ENCODE peak calls at places on chromosomes 11 and 22, in ten cellular contexts. U is ovary; V is CD4-positive, CD25-positive, alpha-beta regulatory T cell; R is PC-9; I is tibial nerve; A is prostate gland; P is uterus; Y is Calu3; B is T-helper 2 cell; Z is activated CD8-positive, alpha-beta memory T cell treated with anti-CD3 and anti-CD28 coated beads, Interleukin-2, amount 50 U/mL, for 48 hours. C is an unnamed sample.

GRCh38 chr11:99170606-99171005 is 149.9 kb downstream of the CNTN5 start:
- DNase-seq in Z (no peak), R (no peak), Y (no peak), P (no peak), B (no peak), I (no peak), U (no peak), V (no peak), A (no peak), C (no peak)

GRCh38 chr11:18588297-18589252 is at the start of gene UEVLD:
- DNase-seq in U (peak), A (peak), P (peak), Y (peak), V (peak), Z (peak), I (peak), B (peak), R (peak), C (peak)

GRCh38 chr22:26781062-26781461 is 123.7 kb downstream of the MIAT start:
- DNase-seq in U (no peak), R (no peak), A (no peak), Z (no peak), B (no peak), P (no peak), Y (no peak), I (no peak), V (no peak), C (no peak)

GRCh38 chr11:81098471-81098870 is 1635.2 kb downstream of the FAM181B start:
- DNase-seq in V (no peak), I (no peak), P (no peak), U (no peak), R (no peak), A (no peak), Z (no peak), B (no peak), Y (no peak), C (no peak)

GRCh38 chr22:26573026-26573662 is 16.8 kb downstream of the TPST2 start:
- DNase-seq in Z (no peak), B (no peak), R (no peak), Y (no peak), U (no peak), V (no peak), I (peak), A (peak), P (no peak), C (peak)

GRCh38 chr11:93484716-93485115 is 58.5 kb downstream of the SMCO4 start:
- DNase-seq in B (no peak), R (no peak), A (no peak), Y (no peak), I (no peak), Z (no peak), P (no peak), V (no peak), U (no peak), C (no peak)

GRCh38 chr11:7538466-7539454 is 25.0 kb downstream of the PPFIBP2 start:
- DNase-seq in I (no peak), A (peak), P (no peak), R (peak), Y (no peak), V (no peak), B (no peak), U (no peak), Z (no peak), C (no peak)

GRCh38 chr11:47236482-47236881 is 12.1 kb downstream of the ACP2 start:
- DNase-seq in R (no peak), V (no peak), Y (no peak), Z (no peak), A (no peak), B (no peak), P (no peak), I (no peak), U (no peak), C (no peak)

GRCh38 chr11:18384157-18384641 is 10.2 kb upstream of the LDHA start:
- DNase-seq in U (peak), B (no peak), R (peak), Y (peak), V (peak), P (peak), A (peak), Z (no peak), I (peak), C (peak)

GRCh38 chr11:119934866-119935265 is 203.0 kb downstream of the TRIM29 start:
- DNase-seq in A (no peak), U (no peak), P (no peak), Y (no peak), V (no peak), B (no peak), R (no peak), Z (no peak), I (no peak), C (no peak)

GRCh38 chr22:20046730-20047129 is 25.8 kb downstream of the TANGO2 start:
- DNase-seq in V (no peak), Y (no peak), P (no peak), B (no peak), U (no peak), R (no peak), Z (no peak), I (no peak), A (no peak), C (no peak)

GRCh38 chr11:134643115-134643514 is 231.1 kb upstream of the B3GAT1 start:
- DNase-seq in P (no peak), A (no peak), B (no peak), R (no peak), V (no peak), Z (no peak), Y (no peak), I (no peak), U (no peak), C (no peak)

GRCh38 chr11:66649903-66650302 is 11.4 kb downstream of the RBM4 start:
- DNase-seq in B (no peak), V (no peak), Y (no peak), Z (no peak), R (no peak), A (no peak), U (no peak), I (no peak), P (no peak), C (no peak)

GRCh38 chr11:113991718-113992458 is 17.0 kb downstream of the HTR3A start:
- DNase-seq in R (no peak), P (no peak), U (no peak), I (no peak), Y (no peak), B (no peak), A (no peak), Z (no peak), V (no peak), C (no peak)

GRCh38 chr22:30243671-30244465 is 2.7 kb downstream of the LIF start:
- DNase-seq in B (no peak), Z (no peak), U (no peak), Y (peak), V (no peak), P (no peak), I (no peak), A (no peak), R (no peak), C (no peak)

GRCh38 chr11:69449320-69450063 is 32.0 kb upstream of the LINC01488 start:
- DNase-seq in Z (no peak), Y (peak), U (no peak), R (peak), P (peak), I (no peak), A (no peak), B (no peak), V (no peak), C (peak)

GRCh38 chr22:44869196-44869595 is 116.8 kb downstream of the ARHGAP8 start:
- DNase-seq in Y (no peak), V (no peak), R (no peak), B (no peak), P (no peak), A (no peak), I (no peak), U (no peak), Z (no peak), C (no peak)

GRCh38 chr11:44978279-44978960 is 27.7 kb upstream of the TP53I11 start:
- DNase-seq in R (no peak), U (no peak), Y (no peak), A (no peak), Z (no peak), V (no peak), P (no peak), I (no peak), B (no peak), C (no peak)

GRCh38 chr11:58805065-58805464 is 39.4 kb downstream of the GLYATL2 start:
- DNase-seq in V (no peak), Z (no peak), U (no peak), A (no peak), I (no peak), P (no peak), B (no peak), Y (no peak), R (no peak), C (no peak)

GRCh38 chr11:69011624-69012091 is 1.4 kb downstream of the MRGPRF start:
- DNase-seq in A (no peak), R (no peak), V (no peak), U (peak), Y (no peak), B (no peak), Z (no peak), I (no peak), P (no peak), C (no peak)

GRCh38 chr11:98940913-98941312 is 79.8 kb upstream of the CNTN5 start:
- DNase-seq in I (no peak), B (no peak), Y (no peak), U (no peak), A (no peak), V (no peak), P (no peak), Z (no peak), R (no peak), C (no peak)

GRCh38 chr11:56932572-56933235 is 56.0 kb upstream of the OR5AK2 start:
- DNase-seq in B (no peak), R (peak), V (no peak), P (no peak), Y (peak), I (no peak), A (peak), U (no peak), Z (no peak), C (peak)

GRCh38 chr11:6319879-6320410 is 356 bp downstream of the CAVIN3 start:
- DNase-seq in V (peak), A (peak), R (no peak), B (no peak), Y (peak), U (peak), I (peak), P (peak), Z (peak), C (peak)

GRCh38 chr11:118152552-118153471 is at the start of gene SCN4B:
- DNase-seq in I (no peak), U (peak), B (no peak), A (peak), P (peak), V (no peak), Z (no peak), Y (peak), R (no peak), C (peak)

GRCh38 chr11:73017024-73017751 is 124.9 kb downstream of the FCHSD2 start:
- DNase-seq in P (no peak), A (no peak), I (no peak), R (no peak), U (no peak), Z (no peak), B (no peak), V (peak), Y (no peak), C (no peak)

GRCh38 chr11:46334211-46334610 is 13.1 kb upstream of the DGKZ start:
- DNase-seq in P (no peak), A (no peak), Y (no peak), Z (no peak), I (no peak), B (no peak), R (no peak), V (no peak), U (no peak), C (no peak)

GRCh38 chr11:128904872-128905344 is 13.8 kb downstream of the KCNJ5 start:
- DNase-seq in A (peak), Z (no peak), B (no peak), U (no peak), I (no peak), P (no peak), R (no peak), Y (peak), V (no peak), C (no peak)

GRCh38 chr11:121610706-121611105 is 157.9 kb upstream of the SORL1-AS1 start:
- DNase-seq in P (no peak), U (no peak), V (no peak), B (no peak), R (no peak), A (no peak), I (no peak), Z (no peak), Y (no peak), C (no peak)

GRCh38 chr11:776459-777287 is 614 bp downstream of the GATD1 start:
- DNase-seq in Z (peak), A (no peak), B (no peak), P (peak), R (no peak), U (peak), I (no peak), Y (peak), V (peak), C (no peak)

GRCh38 chr22:46043816-46044717 is 67.1 kb upstream of the WNT7B start:
- DNase-seq in A (peak), Z (peak), R (no peak), I (no peak), P (peak), V (peak), B (no peak), Y (no peak), U (peak), C (no peak)

GRCh38 chr11:86175585-86175984 is 69.0 kb upstream of the EED start:
- DNase-seq in V (no peak), P (no peak), U (no peak), B (no peak), R (no peak), Y (no peak), I (no peak), A (no peak), Z (no peak), C (no peak)

GRCh38 chr22:45996241-45997076 is 19.5 kb upstream of the WNT7B start:
- DNase-seq in I (no peak), V (no peak), Y (no peak), Z (no peak), B (no peak), P (peak), R (no peak), A (no peak), U (no peak), C (no peak)

GRCh38 chr11:35005156-35005780 is 88.8 kb downstream of the PDHX start:
- DNase-seq in Z (no peak), U (no peak), I (no peak), B (no peak), Y (peak), P (no peak), V (no peak), R (peak), A (peak), C (peak)

GRCh38 chr11:35352107-35352888 is 67.1 kb downstream of the SLC1A2 start:
- DNase-seq in A (no peak), I (no peak), U (no peak), R (peak), P (peak), Y (no peak), V (no peak), B (no peak), Z (no peak), C (no peak)

GRCh38 chr11:125317416-125317815 is 152.9 kb downstream of the PKNOX2 start:
- DNase-seq in I (no peak), V (no peak), B (no peak), A (no peak), Z (no peak), R (no peak), P (no peak), U (no peak), Y (no peak), C (no peak)

GRCh38 chr11:84476581-84476980 is 1150.6 kb downstream of the DLG2 start:
- DNase-seq in V (no peak), I (no peak), Y (no peak), P (no peak), R (no peak), B (no peak), Z (no peak), U (no peak), A (no peak), C (no peak)

GRCh38 chr11:93967944-93968343 is 53.2 kb upstream of the HEPHL1 start:
- DNase-seq in I (no peak), V (no peak), Z (no peak), R (no peak), P (no peak), A (no peak), B (no peak), U (no peak), Y (no peak), C (no peak)

GRCh38 chr22:31789803-31790202 is 36.0 kb downstream of the DEPDC5 start:
- DNase-seq in R (no peak), Z (no peak), Y (no peak), A (no peak), U (no peak), P (no peak), I (no peak), B (no peak), V (no peak), C (no peak)